ENCODE peak calls at places on chromosomes 4 and X, in seven cellular contexts. V is hepatocyte, X is epithelial cell of esophagus, C is esophagus squamous epithelium, I is OCI-LY7, D is kidney epithelial cell, U is fibroblast of pulmonary artery. A is an unnamed sample.
A peak's percentile ranks its signal among the peaks of the same experiment; 100 is the strongest.

GRCh38 chrX:69264134-69264533 is 98.9 kb upstream of the PJA1 start:
- DNase-seq in I (no peak), U (no peak), C (no peak), V (no peak), X (no peak), D (no peak), A (no peak)

GRCh38 chr4:4860803-4861591 is 1.5 kb downstream of the MSX1 start:
- DNase-seq in X (no peak), I (no peak), V (peak; percentile 53), C (no peak), D (no peak), U (peak; percentile 31), A (no peak)

GRCh38 chr4:7564242-7564641 is 129.5 kb upstream of the PSAPL1 start:
- DNase-seq in U (no peak), V (peak; percentile 29), D (no peak), I (no peak), X (no peak), C (no peak), A (no peak)

GRCh38 chrX:130623508-130623907 is 221.7 kb downstream of the RBMX2 start:
- DNase-seq in D (no peak), C (no peak), X (no peak), V (no peak), I (no peak), U (no peak), A (no peak)

GRCh38 chr4:74473155-74473811 is 28.3 kb downstream of the AREG start:
- DNase-seq in X (peak; percentile 90), D (peak; percentile 55), C (no peak), V (peak; percentile 51), I (no peak), U (peak; percentile 95), A (no peak)

GRCh38 chr4:173025131-173025530 is 143.5 kb upstream of the GALNT7 start:
- DNase-seq in V (peak; percentile 84), U (peak; percentile 84), X (peak; percentile 80), D (no peak), C (no peak), I (peak; percentile 78), A (peak; percentile 30)

GRCh38 chr4:152348670-152349069 is 187.2 kb downstream of the FBXW7 start:
- DNase-seq in C (no peak), X (peak; percentile 24), U (peak; percentile 7), V (no peak), D (no peak), I (no peak), A (no peak)

GRCh38 chrX:139820358-139820984 is 112.4 kb downstream of the ATP11C start:
- DNase-seq in V (no peak), C (no peak), I (no peak), U (no peak), X (no peak), D (no peak), A (no peak)

GRCh38 chr4:19187709-19188108 is 1064.0 kb upstream of the SLIT2 start:
- DNase-seq in U (no peak), V (peak; percentile 6), X (no peak), I (no peak), C (no peak), D (no peak), A (no peak)

GRCh38 chr4:156154978-156155377 is 201.3 kb upstream of the CTSO start:
- DNase-seq in U (peak; percentile 7), X (no peak), V (no peak), I (no peak), C (no peak), D (no peak), A (no peak)

GRCh38 chr4:25993564-25994185 is 79.7 kb downstream of the SMIM20 start:
- DNase-seq in I (peak; percentile 65), U (peak; percentile 7), V (peak; percentile 22), C (no peak), D (no peak), X (no peak), A (peak; percentile 25)

GRCh38 chr4:74624351-74625151 is 169.8 kb downstream of the BTC start:
- DNase-seq in X (peak; percentile 80), D (peak; percentile 86), I (no peak), U (peak; percentile 96), C (no peak), V (peak; percentile 59), A (no peak)

GRCh38 chrX:38400401-38400910 is 48.1 kb downstream of the OTC start:
- DNase-seq in D (no peak), I (no peak), C (no peak), X (no peak), U (no peak), V (no peak), A (no peak)

GRCh38 chr4:5568931-5569330 is 139.4 kb downstream of the EVC2 start:
- DNase-seq in V (no peak), I (no peak), X (peak; percentile 15), C (no peak), D (no peak), U (no peak), A (no peak)

GRCh38 chrX:151680805-151681204 is 14.5 kb upstream of the PRRG3 start:
- DNase-seq in I (peak; percentile 44), C (no peak), X (peak; percentile 48), V (peak; percentile 65), D (no peak), U (peak; percentile 12), A (peak; percentile 19)

GRCh38 chr4:100169796-100170485 is 20.3 kb downstream of the DDIT4L start:
- DNase-seq in V (peak; percentile 11), D (no peak), X (no peak), C (no peak), I (no peak), U (no peak), A (no peak)

GRCh38 chr4:115454228-115454627 is 340.8 kb upstream of the NDST4 start:
- DNase-seq in D (no peak), V (no peak), C (no peak), I (no peak), U (no peak), X (no peak), A (no peak)

GRCh38 chr4:41420576-41420975 is 117.4 kb upstream of the LIMCH1 start:
- DNase-seq in C (no peak), D (no peak), U (no peak), V (no peak), I (no peak), X (no peak), A (no peak)

GRCh38 chrX:40107291-40108083 is 9.7 kb upstream of the BCOR start:
- DNase-seq in D (no peak), U (no peak), I (no peak), X (no peak), C (no peak), V (peak; percentile 76), A (no peak)

GRCh38 chrX:80876877-80877276 is 67.2 kb upstream of the BRWD3 start:
- DNase-seq in I (peak; percentile 55), X (peak; percentile 37), C (no peak), V (peak; percentile 13), U (peak; percentile 57), D (peak; percentile 1), A (no peak)

GRCh38 chrX:15293471-15293870 is 22.0 kb downstream of the ASB11 start:
- DNase-seq in I (no peak), C (no peak), D (no peak), V (no peak), X (peak; percentile 11), U (no peak), A (no peak)

GRCh38 chr4:1351854-1352633 is 5.0 kb downstream of the UVSSA start:
- DNase-seq in U (peak; percentile 77), D (no peak), X (peak; percentile 82), C (no peak), I (peak; percentile 79), V (peak; percentile 91), A (peak; percentile 43)

GRCh38 chrX:76850851-76851250 is 423.3 kb downstream of the MAGEE1 start:
- DNase-seq in I (peak; percentile 8), X (no peak), U (no peak), D (no peak), C (no peak), V (no peak), A (no peak)

GRCh38 chr4:74308215-74308614 is at the start of gene EPGN:
- DNase-seq in X (peak; percentile 81), C (no peak), U (peak; percentile 38), I (no peak), D (no peak), V (no peak), A (no peak)

GRCh38 chrX:1809581-1809980 is 194.7 kb downstream of the ASMT start:
- DNase-seq in V (no peak), U (no peak), X (no peak), C (no peak), D (no peak), I (no peak), A (no peak)

GRCh38 chrX:64394059-64394873 is 986 bp downstream of the MTMR8 start:
- DNase-seq in I (no peak), C (no peak), U (no peak), X (no peak), V (no peak), D (no peak), A (no peak)
- H3K4me3 ChIP-seq in I (peak overlapping the region; percentile 77), C (peak overlapping the region; percentile 53), U (no peak overlapping the region), X (peak overlapping the region; percentile 58), V (no peak overlapping the region), D (peak overlapping the region; percentile 70), A (peak overlapping the region; percentile 90)

GRCh38 chr4:113893546-113893945 is 85.9 kb downstream of the ARSJ start:
- DNase-seq in U (peak; percentile 34), X (peak; percentile 47), C (no peak), V (no peak), I (peak; percentile 12), D (no peak), A (no peak)
- TF ChIP-seq CTCF in U (peak; percentile 46), X (peak; percentile 41), C (no peak), V (peak; percentile 34), I (peak; percentile 75), D (peak; percentile 28), A (peak; percentile 4)

DNA sequence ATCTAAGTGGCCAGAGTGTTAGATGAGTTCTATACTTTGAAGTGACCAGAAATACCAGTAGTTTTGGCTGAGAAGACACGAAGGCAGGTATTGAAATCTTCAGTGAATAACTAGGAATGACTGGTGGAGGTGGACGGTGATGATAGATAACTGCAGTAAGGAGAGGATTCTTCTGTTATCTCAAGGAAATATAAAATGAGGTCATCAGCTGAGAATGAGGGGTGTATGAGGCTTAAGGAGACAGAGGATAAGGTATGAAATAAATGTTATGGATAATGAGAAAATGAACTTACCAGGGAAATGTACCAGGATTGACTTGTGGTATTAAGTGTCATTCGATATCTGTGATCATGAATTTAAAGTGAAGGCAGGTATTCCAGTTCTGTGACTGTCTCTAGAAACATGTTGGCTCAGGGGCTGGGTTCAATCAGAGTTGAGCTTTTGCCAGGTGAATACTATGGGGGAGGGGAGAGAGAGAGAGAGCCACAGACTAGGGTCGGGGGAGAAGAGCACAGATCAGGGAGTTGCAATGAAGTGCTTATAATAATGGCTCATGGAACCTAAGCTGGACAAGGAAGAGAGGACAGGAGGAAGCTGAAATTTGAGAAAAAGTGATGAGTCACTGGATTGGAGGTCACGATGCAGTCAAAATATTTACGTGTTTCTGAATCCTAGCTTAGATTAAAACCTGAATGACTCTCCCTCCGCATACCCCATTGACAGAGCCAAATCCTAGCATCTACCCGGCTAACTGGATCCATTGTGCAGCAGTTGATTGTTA is 37.5 kb upstream of the BRS3 start:
- DNase-seq in C (no peak), V (no peak), D (no peak), X (peak; percentile 4), I (no peak), U (no peak), A (no peak)
- H3K4me3 ChIP-seq in C (no peak overlapping the region), V (no peak overlapping the region), D (no peak overlapping the region), X (no peak overlapping the region), I (no peak overlapping the region), U (no peak overlapping the region), A (no peak overlapping the region)

DNA sequence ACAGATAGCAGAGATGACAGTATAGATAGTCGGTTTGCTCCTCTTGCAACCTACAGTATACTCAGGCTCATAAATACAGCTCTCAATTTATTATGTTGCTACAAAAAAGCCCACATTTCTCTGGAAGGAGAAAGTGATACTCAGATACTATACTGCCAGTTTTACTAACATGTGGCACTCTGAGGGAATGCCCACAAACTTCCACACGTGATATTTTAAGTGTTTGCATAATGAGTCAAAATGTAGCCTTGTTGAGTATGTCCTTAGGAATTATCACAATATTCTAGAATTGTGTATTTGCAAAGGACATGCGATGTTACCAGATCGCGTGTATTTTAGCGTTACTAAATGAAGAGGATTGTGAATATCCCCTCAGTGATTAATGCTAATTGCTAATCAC is 929.1 kb downstream of the STIM2 start:
- DNase-seq in D (no peak), I (no peak), X (peak; percentile 38), U (no peak), C (no peak), V (no peak), A (no peak)
- TF ChIP-seq CTCF in D (no peak), I (no peak), X (no peak), U (no peak), C (no peak), V (no peak), A (no peak)

A was measured in GM12864.